ENCODE peak calls at places on chromosomes 13 and 19, in six cellular contexts. R is stimulated activated CD4-positive, alpha-beta T cell treated with anti-CD3 and anti-CD28 coated beads, Interleukin-15, amount 100 ng/mL, for 24 hours; D is fibroblast of mammary gland; V is NCI-H345; N is heart right ventricle; W is EH. U is an unnamed sample.

GRCh38 chr13:60061737-60062136 is 102.0 kb downstream of the DIAPH3 start:
- DNase-seq in D (no peak), V (no peak), R (no peak), N (no peak), W (no peak), U (no peak)

GRCh38 chr19:11673608-11674041 is 65.1 kb downstream of the ZNF823 start:
- DNase-seq in R (peak), D (peak), V (peak), N (peak), W (peak), U (peak)

GRCh38 chr19:33332248-33332647 is 29.9 kb upstream of the CEBPA start:
- DNase-seq in V (no peak), R (no peak), D (no peak), W (no peak), N (no peak), U (no peak)

GRCh38 chr19:7986321-7987083 is 18.9 kb downstream of the ELAVL1 start:
- DNase-seq in V (no peak), W (peak), D (peak), N (no peak), R (no peak), U (peak)

GRCh38 chr13:74090397-74090796 is 43.8 kb downstream of the KLF12 start:
- DNase-seq in W (no peak), D (peak), N (no peak), R (no peak), V (no peak), U (no peak)

GRCh38 chr19:19538077-19538764 is at the start of gene CILP2:
- DNase-seq in D (no peak), N (no peak), V (peak), R (peak), W (peak), U (peak)

GRCh38 chr19:8307400-8307964 is 676 bp downstream of the CD320 start:
- DNase-seq in N (no peak), V (peak), R (no peak), W (no peak), D (no peak), U (peak)

GRCh38 chr13:112752711-112753541 is 63.1 kb downstream of the ATP11A start:
- DNase-seq in V (no peak), R (peak), D (no peak), W (no peak), N (no peak), U (no peak)

GRCh38 chr13:41075034-41075433 is 13.7 kb downstream of the WBP4 start:
- DNase-seq in N (no peak), V (no peak), W (peak), D (peak), R (peak), U (peak)

GRCh38 chr13:47892374-47892773 is 108.7 kb downstream of the SUCLA2 start:
- DNase-seq in D (no peak), N (no peak), R (no peak), W (no peak), V (no peak), U (no peak)

GRCh38 chr13:47277774-47278173 is 380.9 kb upstream of the HTR2A start:
- DNase-seq in V (no peak), D (peak), N (no peak), R (no peak), W (no peak), U (peak)

U was measured in GM23248.